ENCODE peak calls at places on chromosomes 13 and 19, in five cellular contexts. H is thoracic aorta, C is fibroblast of lung, K is lung, P is colonic mucosa. U is an unnamed sample. For H3K4me1, the result is how much of the 10 kb centered on the place peaks cover.

GRCh38 chr13:102940143-102940542 is 94.3 kb downstream of the ERCC5 start:
- DNase-seq in K (no peak), P (no peak), C (no peak), H (no peak), U (no peak)

GRCh38 chr19:33988601-33989000 is 183.7 kb upstream of the LSM14A start:
- DNase-seq in K (no peak), C (no peak), H (no peak), P (no peak), U (no peak)

GRCh38 chr19:58584498-58585441 is 11.6 kb upstream of the MZF1 start:
- DNase-seq in C (no peak), K (no peak), H (no peak), P (no peak), U (no peak)

GRCh38 chr19:55641376-55642152 is 762 bp downstream of the ZNF580 start:
- DNase-seq in C (peak), P (peak), H (no peak), K (no peak), U (no peak)

GRCh38 chr13:75748874-75749273 is 112.7 kb downstream of the LMO7 start:
- DNase-seq in H (no peak), C (no peak), P (no peak), K (no peak), U (no peak)

GRCh38 chr13:52085416-52085815 is 43.5 kb downstream of the NEK5 start:
- DNase-seq in P (no peak), C (peak), H (no peak), K (no peak), U (peak)

GRCh38 chr19:16859626-16860025 is 29.2 kb upstream of the F2RL3 start:
- DNase-seq in K (no peak), C (no peak), P (no peak), H (no peak), U (no peak)

GRCh38 chr19:18660939-18661338 is 22.5 kb upstream of the CRTC1 start:
- DNase-seq in K (no peak), P (no peak), C (no peak), H (no peak), U (no peak)

GRCh38 chr19:32223595-32224370 is 121.6 kb upstream of the ZNF507 start:
- DNase-seq in K (peak), H (no peak), C (no peak), P (no peak), U (no peak)

GRCh38 chr19:33375760-33376159 is 2.3 kb downstream of the CEBPG start:
- DNase-seq in C (no peak), K (no peak), H (no peak), P (no peak), U (no peak)

GRCh38 chr13:94309997-94310842 is 169.3 kb downstream of the DCT start:
- DNase-seq in K (no peak), H (no peak), C (peak), P (no peak), U (peak)

GRCh38 chr13:79659161-79659560 is 178.2 kb downstream of the NDFIP2 start:
- DNase-seq in C (peak), H (no peak), P (no peak), K (no peak), U (no peak)

GRCh38 chr13:27449081-27449603 is 1.2 kb downstream of the MTIF3 start:
- DNase-seq in H (no peak), C (no peak), K (no peak), P (no peak), U (no peak)

GRCh38 chr13:80716610-80717081 is 375.7 kb upstream of the SPRY2 start:
- DNase-seq in K (peak), H (no peak), C (peak), P (no peak), U (no peak)

GRCh38 chr13:66483712-66484111 is 746.4 kb downstream of the PCDH9 start:
- DNase-seq in P (no peak), C (no peak), H (no peak), K (no peak), U (no peak)

DNA sequence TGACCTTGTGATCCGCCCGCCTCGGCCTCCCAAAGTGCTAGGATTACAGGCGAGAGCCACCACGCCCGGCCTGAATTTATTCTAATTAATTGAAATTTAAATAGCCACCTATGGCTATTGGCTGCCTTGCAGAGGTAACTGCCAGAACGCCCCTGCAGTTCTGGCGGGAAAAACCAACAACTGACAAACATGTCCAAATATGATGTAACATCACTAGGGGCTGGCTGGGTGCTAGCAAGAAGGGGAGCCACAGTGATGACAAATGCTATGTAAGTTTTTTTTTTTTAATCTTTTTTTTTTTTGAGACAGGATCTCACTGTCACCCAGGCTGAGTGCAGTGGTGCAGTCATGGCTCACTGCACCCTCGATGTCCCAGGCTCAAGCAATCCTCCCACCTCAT is 12.9 kb downstream of the ZSWIM9 start:
- DNase-seq in P (no peak), C (no peak), K (no peak), H (no peak), U (no peak)
- H3K4me1 ChIP-seq in P (under half), C (under half), K (under half), H (under half), U (under half)

GRCh38 chr19:51803529-51803928 is 8.6 kb downstream of the FPR3 start:
- DNase-seq in P (no peak), K (no peak), H (no peak), C (no peak), U (no peak)
- H3K4me3 ChIP-seq in P (no peak), K (no peak), H (no peak), C (no peak), U (no peak)

GRCh38 chr19:2997720-2998119 is 20.4 kb downstream of the TLE6 start:
- DNase-seq in H (no peak), K (no peak), P (no peak), C (no peak), U (no peak)
- H3K4me1 ChIP-seq in H (under half), K (under half), P (under half), C (under half), U (under half)

GRCh38 chr13:113002891-113003290 is 33.9 kb downstream of the MCF2L start:
- DNase-seq in P (no peak), H (no peak), K (no peak), C (no peak), U (no peak)
- H3K4me3 ChIP-seq in P (no peak), H (no peak), K (no peak), C (no peak), U (no peak)

DNA sequence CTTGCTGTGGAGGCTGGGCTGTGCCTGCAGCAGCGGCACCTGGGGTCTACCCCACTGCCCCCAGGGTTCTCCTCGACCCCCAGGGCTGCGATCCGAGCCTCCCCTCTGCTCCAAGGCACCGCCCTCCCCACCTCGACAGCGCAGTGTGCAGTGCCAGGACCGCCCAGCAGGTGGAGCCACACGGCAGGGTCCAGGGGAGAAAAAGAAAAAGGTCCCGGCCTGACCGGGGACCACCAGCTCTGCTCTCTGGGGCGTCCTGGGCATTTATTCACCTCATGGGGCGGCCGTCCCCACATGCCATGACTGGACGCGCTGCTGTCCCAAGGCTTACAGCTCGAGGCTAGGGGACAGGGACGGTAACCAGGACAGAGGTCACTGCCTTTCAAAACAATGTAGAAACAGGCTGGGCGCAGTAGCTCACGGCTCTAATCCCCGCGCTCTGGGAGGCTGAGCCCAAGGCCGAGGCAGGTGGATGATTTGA is 10.6 kb downstream of the REXO1 start:
- DNase-seq in H (no peak), C (no peak), P (peak), K (no peak), U (no peak)
- H3K4me1 ChIP-seq in H (under half), C (under half), P (under half), K (under half), U (under half)

GRCh38 chr19:14669940-14670339 is 4.7 kb downstream of the ADGRE3 start:
- DNase-seq in C (no peak), P (no peak), K (no peak), H (no peak), U (no peak)
- H3K4me3 ChIP-seq in C (no peak), P (no peak), K (no peak), H (no peak), U (no peak)

GRCh38 chr19:10402441-10403038 is 802 bp downstream of the CDC37 start:
- DNase-seq in P (peak), C (peak), K (no peak), H (no peak), U (no peak)
- H3K4me1 ChIP-seq in P (under half), C (under half), K (under half), H (under half), U (under half)

GRCh38 chr13:108494991-108495661 is 134.3 kb upstream of the MYO16 start:
- DNase-seq in C (peak), K (no peak), H (no peak), P (no peak), U (no peak)

GRCh38 chr13:108495686-108496363 is 133.6 kb upstream of the MYO16 start:
- DNase-seq in K (no peak), H (no peak), C (peak), P (no peak), U (no peak)

DNA sequence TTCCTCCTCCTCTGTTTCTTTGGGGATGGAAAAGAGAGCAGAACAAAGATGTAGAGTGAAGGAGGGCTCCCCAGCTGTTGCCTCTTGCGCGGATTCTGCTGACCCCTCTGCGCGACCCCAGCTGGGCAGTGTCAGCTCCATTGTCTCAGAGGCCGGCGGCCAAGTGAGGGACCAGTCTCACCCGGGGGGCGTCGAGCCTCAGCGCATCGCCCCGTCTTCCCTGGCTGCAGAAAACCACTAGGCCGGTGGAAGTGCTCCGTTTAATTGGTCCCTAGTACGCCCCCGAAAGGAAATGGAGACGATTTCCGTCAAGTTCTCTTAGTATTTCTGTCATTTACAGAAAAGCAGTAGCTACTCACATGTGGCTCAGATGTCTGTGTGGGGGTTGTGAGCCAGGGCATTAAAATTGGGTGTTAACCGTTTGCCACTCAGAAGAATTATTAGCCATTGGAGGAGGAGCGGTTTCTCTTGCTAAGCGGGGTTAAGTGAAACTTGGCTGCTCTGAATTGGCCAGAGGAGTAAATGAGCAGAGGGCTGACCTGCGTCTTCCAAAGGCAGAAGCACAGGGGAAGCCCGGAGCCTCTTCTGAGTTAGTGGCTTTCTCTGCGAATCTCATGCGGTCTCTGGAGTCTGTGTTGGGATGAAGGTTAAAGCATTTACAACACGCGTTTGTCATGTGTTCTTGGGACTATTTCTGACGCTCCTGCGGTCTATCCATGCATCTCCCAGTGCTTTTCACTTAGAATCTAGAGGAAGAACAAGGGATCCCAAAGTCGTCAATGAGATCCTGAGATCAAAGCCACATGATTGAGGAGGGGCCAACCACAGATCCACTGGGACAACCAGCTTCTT is 132.8 kb upstream of the MYO16 start:
- DNase-seq in P (no peak), K (no peak), H (no peak), C (peak), U (no peak)
- H3K4me3 ChIP-seq in P (no peak), K (no peak), H (peak), C (peak), U (no peak)

GRCh38 chr13:30303269-30303668 is 4.1 kb downstream of the KATNAL1 start:
- DNase-seq in H (no peak), C (no peak), K (no peak), P (no peak), U (no peak)
- H3K4me1 ChIP-seq in H (under half), C (under half), K (under half), P (under half), U (under half)

GRCh38 chr13:43036386-43037220 is 13.2 kb downstream of the DNAJC15 start:
- DNase-seq in P (no peak), C (peak), K (no peak), H (no peak), U (no peak)
- H3K4me3 ChIP-seq in P (no peak), C (no peak), K (no peak), H (peak), U (no peak)

U was measured in keratinocyte.